ENCODE peak calls at places on chromosomes 2 and 18, in four cellular contexts. S is EH; K is ELR; Q is CD8-positive, alpha-beta memory T cell. N is an unnamed sample.

GRCh38 chr2:238650536-238650935 is 197.3 kb upstream of the TWIST2 start:
- DNase-seq in Q (no peak), S (no peak), K (no peak), N (no peak)

GRCh38 chr2:165682546-165682945 is 111.5 kb downstream of the GALNT3 start:
- DNase-seq in K (no peak), Q (no peak), S (no peak), N (no peak)

GRCh38 chr2:73291093-73291460 is 2.3 kb downstream of the EGR4 start:
- DNase-seq in Q (peak), K (peak), S (peak), N (peak)

GRCh38 chr2:46471002-46471583 is 8.3 kb upstream of the TMEM247 start:
- DNase-seq in Q (no peak), S (no peak), K (no peak), N (no peak)

GRCh38 chr2:24164416-24164973 is 10.4 kb upstream of the FAM228A start:
- DNase-seq in S (peak), Q (peak), K (peak), N (peak)

GRCh38 chr18:76859474-76860339 is 37.4 kb downstream of the ZNF236 start:
- DNase-seq in Q (no peak), S (no peak), K (no peak), N (no peak)

GRCh38 chr2:195407782-195408181 is 249.2 kb upstream of the SLC39A10 start:
- DNase-seq in K (peak), Q (no peak), S (peak), N (no peak)

GRCh38 chr18:13809025-13809384 is 14.9 kb upstream of the MC5R start:
- DNase-seq in Q (no peak), K (no peak), S (no peak), N (no peak)

GRCh38 chr18:69843047-69843446 is 104.6 kb downstream of the CD226 start:
- DNase-seq in Q (no peak), S (no peak), K (no peak), N (no peak)

GRCh38 chr18:68469049-68469625 is 245.8 kb downstream of the TMX3 start:
- DNase-seq in S (no peak), Q (no peak), K (no peak), N (no peak)

GRCh38 chr2:228767196-228767595 is 503.9 kb downstream of the PID1 start:
- DNase-seq in Q (no peak), S (peak), K (peak), N (no peak)

GRCh38 chr2:190469770-190470169 is 61.6 kb downstream of the MFSD6 start:
- DNase-seq in K (peak), S (peak), Q (no peak), N (peak)